ENCODE peak calls at places on chromosomes 13 and 19, in six cellular contexts. J is sigmoid colon, W is activated gamma-delta T cell treated with Interleukin-2 at 50 U/mL for 16 hours, S is left colon, V is NCI-H510A treated with DMSO at 0.1 percent for 48 hours, F is progenitor cell of endocrine pancreas. U is an unnamed sample.

GRCh38 chr19:3455393-3455955 is 24.9 kb downstream of the SMIM24 start:
- DNase-seq in J (no peak), W (no peak), S (no peak), V (no peak), F (no peak), U (no peak)

GRCh38 chr19:55677572-55678028 is 2.6 kb downstream of the EPN1 start:
- DNase-seq in J (no peak), W (no peak), S (no peak), V (no peak), F (no peak), U (no peak)

GRCh38 chr13:76874466-76874865 is 11.7 kb downstream of the KCTD12 start:
- DNase-seq in J (no peak), W (no peak), S (no peak), V (no peak), F (no peak), U (no peak)

GRCh38 chr13:97621025-97621424 is 187.1 kb downstream of the RAP2A start:
- DNase-seq in J (no peak), W (no peak), S (no peak), V (no peak), F (no peak), U (no peak)

GRCh38 chr13:51922771-51923480 is 61.2 kb downstream of the CCDC70 start:
- DNase-seq in J (no peak), W (no peak), S (no peak), V (no peak), F (no peak), U (no peak)

GRCh38 chr19:1296575-1297271 is 11.1 kb downstream of the EFNA2 start:
- DNase-seq in J (no peak), W (no peak), S (no peak), V (no peak), F (no peak), U (no peak)

GRCh38 chr19:17510220-17510993 is 1.0 kb upstream of the PGLS start:
- DNase-seq in J (no peak), W (no peak), S (no peak), V (no peak), F (no peak), U (no peak)

GRCh38 chr19:32342695-32343094 is 2.7 kb upstream of the ZNF507 start:
- DNase-seq in J (no peak), W (no peak), S (no peak), V (no peak), F (no peak), U (no peak)

GRCh38 chr13:19182536-19182935 is 912 bp upstream of the TUBA3C start:
- DNase-seq in J (no peak), W (no peak), S (no peak), V (no peak), F (no peak), U (no peak)

GRCh38 chr13:97243915-97244820 is 22.0 kb downstream of the MBNL2 start:
- DNase-seq in J (no peak), W (no peak), S (no peak), V (no peak), F (no peak), U (no peak)